ENCODE peak calls at places on chromosomes 6 and 20, in ten cellular contexts. R, L, O, E, Y, F, P, C, U and I are unnamed samples.

GRCh38 chr6:135935951-135936601 is 84.6 kb downstream of the PDE7B start:
- DNase-seq in O (no peak), E (peak), C (no peak), L (no peak), F (peak), Y (peak), R (no peak), P (no peak), U (no peak), I (peak)

GRCh38 chr20:17601957-17602356 is 32.1 kb downstream of the DSTN start:
- DNase-seq in O (no peak), L (no peak), P (no peak), F (peak), R (no peak), Y (no peak), E (no peak), C (no peak), U (no peak), I (no peak)

GRCh38 chr6:156984178-156984738 is 207.1 kb downstream of the ARID1B start:
- DNase-seq in E (peak), P (no peak), O (no peak), L (no peak), U (no peak), C (no peak), Y (no peak), F (no peak), R (peak), I (no peak)

GRCh38 chr20:61719691-61720347 is 345.9 kb downstream of the TAF4 start:
- DNase-seq in F (no peak), C (no peak), O (no peak), R (no peak), P (peak), Y (no peak), L (no peak), E (no peak), U (no peak), I (no peak)

GRCh38 chr20:57480444-57481152 is 44.3 kb downstream of the CTCFL start:
- DNase-seq in U (no peak), F (no peak), R (peak), C (no peak), L (no peak), Y (no peak), E (no peak), P (no peak), O (no peak), I (no peak)

GRCh38 chr6:134299236-134299635 is 18.7 kb downstream of the SGK1 start:
- DNase-seq in R (no peak), P (no peak), F (peak), O (no peak), L (peak), C (no peak), U (no peak), E (peak), Y (no peak), I (no peak)

GRCh38 chr20:14617123-14617522 is 279.7 kb upstream of the FLRT3 start:
- DNase-seq in C (no peak), R (no peak), L (peak), Y (no peak), O (no peak), P (no peak), U (no peak), F (peak), E (no peak), I (no peak)

GRCh38 chr6:166258854-166259276 is 49.3 kb downstream of the PRR18 start:
- DNase-seq in O (no peak), P (no peak), E (no peak), Y (no peak), R (peak), U (no peak), L (no peak), C (no peak), F (no peak), I (no peak)

GRCh38 chr20:50943091-50943490 is 11.9 kb upstream of the ADNP start:
- DNase-seq in U (no peak), P (no peak), E (no peak), R (no peak), O (no peak), Y (no peak), L (no peak), C (no peak), F (no peak), I (no peak)

GRCh38 chr6:103002282-103002681 is 1608.8 kb downstream of the GRIK2 start:
- DNase-seq in U (no peak), E (peak), P (no peak), R (no peak), L (peak), O (no peak), F (peak), Y (no peak), C (no peak), I (no peak)

GRCh38 chr20:45049904-45050471 is 50.9 kb downstream of the KCNS1 start:
- DNase-seq in P (no peak), F (no peak), Y (peak), U (no peak), O (no peak), R (no peak), E (no peak), C (no peak), L (no peak), I (no peak)

GRCh38 chr20:21047981-21048380 is 58.2 kb downstream of the LINC00237 start:
- DNase-seq in F (no peak), P (no peak), E (no peak), Y (no peak), R (no peak), U (no peak), L (no peak), C (no peak), O (no peak), I (no peak)

GRCh38 chr20:20821496-20822260 is 109.2 kb upstream of the RALGAPA2 start:
- DNase-seq in O (peak), F (no peak), U (no peak), R (no peak), L (no peak), E (no peak), P (no peak), C (no peak), Y (no peak), I (no peak)

GRCh38 chr6:77433888-77434287 is 29.4 kb downstream of the HTR1B start:
- DNase-seq in U (no peak), P (no peak), F (no peak), C (no peak), Y (no peak), L (no peak), E (no peak), R (no peak), O (no peak), I (no peak)

GRCh38 chr6:39887692-39888450 is 46.4 kb downstream of the MOCS1 start:
- DNase-seq in U (no peak), P (peak), E (peak), F (peak), Y (peak), L (peak), O (no peak), R (no peak), C (no peak), I (peak)

GRCh38 chr6:76275746-76276145 is 203.3 kb upstream of the IMPG1 start:
- DNase-seq in C (peak), L (no peak), U (no peak), E (peak), O (no peak), R (no peak), Y (no peak), P (no peak), F (no peak), I (no peak)

GRCh38 chr20:32986331-32986966 is 17.8 kb downstream of the SUN5 start:
- DNase-seq in F (no peak), R (no peak), Y (peak), P (no peak), U (no peak), C (no peak), E (no peak), O (no peak), L (no peak), I (no peak)

GRCh38 chr6:31792741-31793140 is 2.8 kb downstream of the VARS1 start:
- DNase-seq in R (no peak), Y (no peak), E (peak), O (no peak), L (no peak), F (peak), U (no peak), C (no peak), P (no peak), I (no peak)

GRCh38 chr6:117573006-117573680 is 29.2 kb downstream of the GOPC start:
- DNase-seq in P (no peak), U (no peak), E (no peak), R (no peak), L (no peak), C (no peak), Y (no peak), O (no peak), F (no peak), I (no peak)

GRCh38 chr20:1782181-1782580 is 113.0 kb upstream of the SIRPA start:
- DNase-seq in F (no peak), O (no peak), L (no peak), C (no peak), E (no peak), U (no peak), Y (no peak), P (no peak), R (no peak), I (no peak)

GRCh38 chr6:106805771-106806170 is 168.8 kb downstream of the CD24 start:
- DNase-seq in C (no peak), F (no peak), Y (no peak), O (no peak), U (no peak), R (no peak), P (no peak), L (no peak), E (no peak), I (no peak)